ENCODE peak calls at places on chromosomes 12 and 14, in six cellular contexts. T is central memory CD4-positive, alpha-beta T cell; J is iris pigment epithelial cell; S is heart left ventricle; E is stimulated activated CD8-positive, alpha-beta memory T cell treated with anti-CD3 and anti-CD28 coated beads, Interleukin-4, amount 100 ng/mL, for 4 hours; W is heart right ventricle. U is an unnamed sample.

GRCh38 chr14:74634481-74634880 is 22.4 kb upstream of the LTBP2 start:
- DNase-seq in T (no peak), J (no peak), S (no peak), E (no peak), W (no peak), U (no peak)

GRCh38 chr12:51951843-51952722 is 584 bp downstream of the ACVR1B start:
- DNase-seq in T (no peak), J (no peak), S (peak), E (no peak), W (peak), U (peak)

GRCh38 chr14:96114002-96114401 is 74.8 kb downstream of the C14orf132 start:
- DNase-seq in T (no peak), J (no peak), S (no peak), E (no peak), W (no peak), U (no peak)

GRCh38 chr12:132559652-132560420 is 50.5 kb downstream of the LRCOL1 start:
- DNase-seq in T (no peak), J (peak), S (no peak), E (no peak), W (peak), U (peak)

GRCh38 chr12:3157581-3158328 is 80.6 kb downstream of the TSPAN9 start:
- DNase-seq in T (no peak), J (no peak), S (peak), E (no peak), W (no peak), U (no peak)

GRCh38 chr12:123041811-123042655 is 61.6 kb downstream of the ARL6IP4 start:
- DNase-seq in T (no peak), J (peak), S (peak), E (no peak), W (no peak), U (no peak)

GRCh38 chr12:69655616-69656336 is 43.3 kb downstream of the BEST3 start:
- DNase-seq in T (no peak), J (peak), S (no peak), E (no peak), W (no peak), U (no peak)

GRCh38 chr12:66137937-66138336 is 7.4 kb upstream of the LLPH start:
- DNase-seq in T (no peak), J (no peak), S (no peak), E (no peak), W (no peak), U (no peak)

GRCh38 chr12:106149096-106149784 is 10.5 kb upstream of the NUAK1 start:
- DNase-seq in T (no peak), J (peak), S (no peak), E (no peak), W (no peak), U (no peak)

GRCh38 chr14:90384543-90384911 is 12.3 kb upstream of the CALM1 start:
- DNase-seq in T (peak), J (peak), S (no peak), E (no peak), W (no peak), U (no peak)

GRCh38 chr12:12719496-12719895 is 2.3 kb downstream of the CDKN1B start:
- DNase-seq in T (no peak), J (no peak), S (no peak), E (no peak), W (no peak), U (no peak)

GRCh38 chr12:110543252-110543959 is 39.7 kb downstream of the PPTC7 start:
- DNase-seq in T (no peak), J (peak), S (peak), E (no peak), W (peak), U (no peak)

GRCh38 chr12:110548678-110549077 is 34.4 kb downstream of the PPTC7 start:
- DNase-seq in T (no peak), J (peak), S (no peak), E (no peak), W (no peak), U (no peak)

GRCh38 chr12:108840605-108841328 is 16.6 kb downstream of the SSH1 start:
- DNase-seq in T (no peak), J (peak), S (no peak), E (no peak), W (no peak), U (no peak)

GRCh38 chr12:84637926-84638325 is 274.7 kb downstream of the SLC6A15 start:
- DNase-seq in T (no peak), J (peak), S (no peak), E (no peak), W (no peak), U (no peak)

GRCh38 chr12:57334219-57334618 is 83.2 kb upstream of the STAC3 start:
- DNase-seq in T (no peak), J (no peak), S (no peak), E (no peak), W (no peak), U (no peak)

GRCh38 chr12:28780096-28780495 is 369.0 kb upstream of the FAR2 start:
- DNase-seq in T (no peak), J (peak), S (no peak), E (no peak), W (no peak), U (no peak)

GRCh38 chr12:75900781-75901254 is 130.8 kb downstream of the PHLDA1 start:
- DNase-seq in T (no peak), J (no peak), S (no peak), E (no peak), W (no peak), U (no peak)

GRCh38 chr12:57151741-57152407 is 4.5 kb upstream of the LRP1-AS start:
- DNase-seq in T (no peak), J (peak), S (no peak), E (no peak), W (peak), U (no peak)

GRCh38 chr14:74502236-74503019 is 8.9 kb downstream of the ISCA2 start:
- DNase-seq in T (no peak), J (peak), S (no peak), E (no peak), W (no peak), U (no peak)

GRCh38 chr12:68521848-68522502 is 88.7 kb upstream of the RAP1B start:
- DNase-seq in T (no peak), J (no peak), S (no peak), E (no peak), W (no peak), U (no peak)

GRCh38 chr12:127006972-127007371 is 1260.0 kb upstream of the TMEM132C start:
- DNase-seq in T (no peak), J (no peak), S (no peak), E (no peak), W (no peak), U (no peak)

U was measured in NCI-H1930.